ENCODE peak calls at places on chromosomes 5 and 9, in ten cellular contexts. Q is fibroblast of the conjunctiva; I is heart right ventricle; K is DMS79; M is cardiac fibroblast; T is mesenteric fat pad; A is stimulated activated CD4-positive, alpha-beta T cell treated with anti-CD3 and anti-CD28 coated beads, TNF-alpha, amount 100 ng/mL, for 24 hours; J is GM13976; P is NCI-H2081; X is trophoblast cell. C is an unnamed sample.

GRCh38 chr5:6869677-6870076 is 156.4 kb downstream of the TENT4A start:
- DNase-seq in T (no peak), M (no peak), P (no peak), I (no peak), X (no peak), Q (no peak), J (no peak), K (no peak), A (no peak), C (no peak)

GRCh38 chr9:136576269-136576626 is 30.4 kb upstream of the NOTCH1 start:
- DNase-seq in J (no peak), A (no peak), P (no peak), K (no peak), I (no peak), Q (no peak), M (peak; percentile 33), X (no peak), T (no peak), C (no peak)

GRCh38 chr9:114811301-114811700 is 5.5 kb upstream of the TNFSF15 start:
- DNase-seq in J (no peak), M (peak; percentile 45), X (no peak), K (no peak), I (no peak), T (no peak), P (no peak), A (no peak), Q (no peak), C (no peak)

GRCh38 chr9:5186416-5187169 is 1.2 kb upstream of the INSL6 start:
- DNase-seq in Q (peak; percentile 29), J (peak; percentile 66), T (no peak), K (no peak), P (peak; percentile 7), A (peak; percentile 7), I (peak; percentile 29), X (peak; percentile 79), M (peak; percentile 78), C (peak; percentile 25)

GRCh38 chr5:133405275-133406034 is 206.9 kb downstream of the FSTL4 start:
- DNase-seq in M (no peak), J (no peak), A (no peak), K (no peak), I (no peak), P (no peak), T (peak; percentile 59), X (no peak), Q (no peak), C (no peak)

GRCh38 chr5:149005077-149005892 is 57.6 kb downstream of the SH3TC2 start:
- DNase-seq in X (peak; percentile 8), P (no peak), T (no peak), M (peak; percentile 77), Q (peak; percentile 76), A (no peak), I (no peak), K (no peak), J (no peak), C (no peak)

GRCh38 chr5:132439521-132440206 is 50.9 kb downstream of the IRF1 start:
- DNase-seq in A (no peak), Q (peak; percentile 96), K (no peak), X (peak; percentile 71), T (no peak), P (no peak), I (peak; percentile 79), M (peak; percentile 98), J (no peak), C (no peak)

GRCh38 chr5:170571331-170571731 is 67.5 kb downstream of the KCNIP1 start:
- DNase-seq in J (no peak), T (no peak), X (peak; percentile 16), Q (no peak), K (no peak), I (no peak), A (no peak), M (peak; percentile 66), P (no peak), C (no peak)

GRCh38 chr9:130570200-130570599 is 9.2 kb upstream of the FUBP3 start:
- DNase-seq in Q (peak; percentile 13), K (no peak), M (peak; percentile 48), A (no peak), T (no peak), X (no peak), P (no peak), I (no peak), J (no peak), C (no peak)

GRCh38 chr5:54643679-54644078 is 126.1 kb downstream of the SNX18 start:
- DNase-seq in M (peak; percentile 80), J (no peak), X (no peak), Q (no peak), I (no peak), K (no peak), A (no peak), T (no peak), P (no peak), C (no peak)

GRCh38 chr5:92976156-92976555 is 604.9 kb downstream of the NR2F1-AS1 start:
- DNase-seq in K (no peak), A (no peak), P (no peak), M (no peak), T (no peak), Q (no peak), I (no peak), J (no peak), X (no peak), C (no peak)

GRCh38 chr9:133144142-133144886 is 19.4 kb downstream of the GBGT1 start:
- DNase-seq in J (peak; percentile 93), P (peak; percentile 65), T (no peak), X (peak; percentile 85), K (peak; percentile 72), A (peak; percentile 86), Q (no peak), I (peak; percentile 70), M (peak; percentile 57), C (peak; percentile 71)

GRCh38 chr5:6291961-6292360 is 86.4 kb downstream of the MED10 start:
- DNase-seq in I (no peak), K (peak; percentile 11), A (no peak), X (peak; percentile 38), M (peak; percentile 11), Q (no peak), P (peak; percentile 62), T (no peak), J (no peak), C (no peak)

GRCh38 chr9:129669141-129669718 is 3.8 kb downstream of the PRRX2 start:
- DNase-seq in X (no peak), J (no peak), Q (no peak), A (no peak), K (no peak), P (no peak), M (no peak), T (no peak), I (no peak), C (no peak)

GRCh38 chr9:111661802-111662491 is 542 bp downstream of the GNG10 start:
- DNase-seq in J (peak; percentile 58), A (no peak), P (no peak), Q (no peak), K (peak; percentile 19), X (peak; percentile 75), T (no peak), I (peak; percentile 25), M (peak; percentile 41), C (peak; percentile 20)

GRCh38 chr9:71357346-71357745 is 235.9 kb upstream of the TRPM3 start:
- DNase-seq in I (no peak), M (no peak), Q (no peak), K (no peak), A (no peak), T (no peak), J (no peak), X (no peak), P (no peak), C (no peak)

GRCh38 chr5:59067976-59068651 is 485.2 kb downstream of the RAB3C start:
- DNase-seq in J (no peak), A (no peak), K (no peak), X (no peak), I (no peak), Q (no peak), T (no peak), P (no peak), M (peak; percentile 48), C (no peak)

GRCh38 chr9:124493794-124494479 is 13.3 kb downstream of the NR5A1 start:
- DNase-seq in A (no peak), K (no peak), M (no peak), Q (no peak), J (peak; percentile 74), I (no peak), P (no peak), T (no peak), X (no peak), C (no peak)

GRCh38 chr9:17130725-17131124 is 4.1 kb upstream of the CNTLN start:
- DNase-seq in M (no peak), K (no peak), P (no peak), J (no peak), T (no peak), X (no peak), I (no peak), Q (no peak), A (no peak), C (no peak)

GRCh38 chr9:12696931-12697622 is 3.9 kb downstream of the TYRP1 start:
- DNase-seq in T (no peak), P (no peak), K (no peak), J (no peak), M (no peak), A (no peak), I (no peak), Q (no peak), X (no peak), C (no peak)

GRCh38 chr5:133460172-133460758 is 152.1 kb downstream of the FSTL4 start:
- DNase-seq in A (no peak), T (no peak), X (peak; percentile 28), K (no peak), P (no peak), Q (no peak), I (no peak), M (peak; percentile 10), J (peak; percentile 70), C (peak; percentile 14)

GRCh38 chr9:112091805-112092204 is 83.3 kb downstream of the SUSD1 start:
- DNase-seq in T (no peak), J (no peak), Q (no peak), M (peak; percentile 42), X (no peak), A (no peak), K (peak; percentile 18), P (peak; percentile 13), I (no peak), C (no peak)

GRCh38 chr9:95645992-95646391 is 129.2 kb upstream of the PTCH1 start:
- DNase-seq in J (no peak), X (no peak), T (no peak), A (no peak), I (no peak), M (peak; percentile 22), K (no peak), P (no peak), Q (peak; percentile 14), C (no peak)

GRCh38 chr9:115849679-115850412 is 303.7 kb upstream of the PAPPA start:
- DNase-seq in I (no peak), J (no peak), A (no peak), M (peak; percentile 39), Q (peak; percentile 20), X (no peak), T (no peak), P (no peak), K (no peak), C (no peak)

GRCh38 chr9:130095872-130096271 is 42.2 kb downstream of the GPR107 start:
- DNase-seq in J (no peak), Q (no peak), A (no peak), P (no peak), M (no peak), X (no peak), I (no peak), K (no peak), T (no peak), C (no peak)

GRCh38 chr9:129102791-129103594 is 7.6 kb downstream of the CRAT start:
- DNase-seq in I (peak; percentile 34), J (peak; percentile 74), K (no peak), T (no peak), P (no peak), Q (no peak), X (peak; percentile 60), M (peak; percentile 59), A (no peak), C (no peak)

GRCh38 chr9:21752003-21752402 is 50.4 kb upstream of the MTAP start:
- DNase-seq in X (no peak), P (no peak), I (no peak), J (no peak), M (no peak), A (no peak), K (no peak), Q (no peak), T (no peak), C (no peak)

GRCh38 chr5:9888517-9888916 is 258.4 kb upstream of the TAS2R1 start:
- DNase-seq in J (no peak), Q (peak; percentile 24), P (no peak), M (peak; percentile 89), X (no peak), T (no peak), A (no peak), I (no peak), K (no peak), C (no peak)